ENCODE peak calls at places on chromosomes 13 and 19, in four cellular contexts. K is heart left ventricle, I is tibial nerve, P is mucosa of descending colon. L is an unnamed sample.

GRCh38 chr19:15836345-15836594 is 20.8 kb upstream of the OR10H1 start:
- DNase-seq in K (no peak), I (no peak), P (peak; percentile 48), L (no peak)

GRCh38 chr19:53969366-53969765 is 6.6 kb downstream of the CACNG8 start:
- DNase-seq in P (no peak), I (no peak), K (no peak), L (no peak)

GRCh38 chr13:50400035-50400726 is 384.9 kb downstream of the KCNRG start:
- DNase-seq in I (no peak), K (peak; percentile 54), P (no peak), L (no peak)

GRCh38 chr19:18433039-18433691 is 4.8 kb downstream of the ISYNA1 start:
- DNase-seq in K (no peak), P (no peak), I (no peak), L (peak; percentile 60)

GRCh38 chr13:39810091-39810877 is 154.8 kb downstream of the COG6 start:
- DNase-seq in K (no peak), I (no peak), P (no peak), L (no peak)

GRCh38 chr13:106610511-106610910 is 42.6 kb upstream of the ARGLU1 start:
- DNase-seq in P (no peak), I (no peak), K (no peak), L (no peak)

GRCh38 chr19:24000656-24001055 is 86.0 kb downstream of the ZNF726 start:
- DNase-seq in K (no peak), I (no peak), P (no peak), L (no peak)

GRCh38 chr19:48458016-48458415 is 2.6 kb downstream of the KCNJ14 start:
- DNase-seq in K (no peak), I (no peak), P (no peak), L (no peak)

GRCh38 chr13:42396501-42396900 is 124.5 kb downstream of the AKAP11 start:
- DNase-seq in P (no peak), K (no peak), I (no peak), L (no peak)

GRCh38 chr19:19062454-19063182 is 1.2 kb upstream of the SLC25A42 start:
- DNase-seq in I (no peak), P (no peak), K (peak; percentile 44), L (no peak)

GRCh38 chr13:70668983-70669382 is 560.7 kb upstream of the KLHL1 start:
- DNase-seq in P (no peak), I (no peak), K (no peak), L (no peak)

GRCh38 chr19:17757125-17757524 is 5.8 kb downstream of the FCHO1 start:
- DNase-seq in I (no peak), P (peak; percentile 59), K (peak; percentile 72), L (no peak)

GRCh38 chr13:23848639-23849282 is 40.4 kb downstream of the MIPEP start:
- DNase-seq in P (no peak), K (no peak), I (no peak), L (no peak)

GRCh38 chr13:85529216-85529590 is 270.0 kb downstream of the SLITRK6 start:
- DNase-seq in K (no peak), P (no peak), I (no peak), L (no peak)

GRCh38 chr19:2454962-2455409 is 1.8 kb downstream of the LMNB2 start:
- DNase-seq in K (no peak), I (no peak), P (no peak), L (no peak)

GRCh38 chr13:49502954-49503353 is 7.2 kb downstream of the PHF11 start:
- DNase-seq in K (peak; percentile 36), P (peak; percentile 15), I (no peak), L (no peak)

GRCh38 chr13:28037399-28037798 is 48.9 kb upstream of the URAD start:
- DNase-seq in P (no peak), K (no peak), I (no peak), L (no peak)

GRCh38 chr13:37651371-37651770 is 52.8 kb upstream of the POSTN start:
- DNase-seq in I (no peak), K (no peak), P (no peak), L (no peak)

GRCh38 chr19:1232652-1233360 is 5.0 kb downstream of the CBARP start:
- DNase-seq in K (peak; percentile 66), I (no peak), P (no peak), L (no peak)

GRCh38 chr19:289651-290538 is 1.3 kb downstream of the PLPP2 start:
- DNase-seq in P (peak; percentile 76), K (no peak), I (no peak), L (no peak)

GRCh38 chr19:40424637-40425449 is 949 bp downstream of the SERTAD1 start:
- DNase-seq in I (no peak), P (peak; percentile 50), K (no peak), L (no peak)

GRCh38 chr19:40596608-40597328 is 4.4 kb upstream of the LTBP4 start:
- DNase-seq in I (no peak), P (peak; percentile 29), K (peak; percentile 79), L (no peak)

GRCh38 chr19:12205296-12205695 is 42.4 kb downstream of the ZNF136 start:
- DNase-seq in I (no peak), P (no peak), K (no peak), L (no peak)

GRCh38 chr13:35293579-35293978 is 182.9 kb downstream of the MAB21L1 start:
- DNase-seq in I (no peak), K (no peak), P (no peak), L (no peak)

GRCh38 chr13:45108716-45109706 is 11.3 kb upstream of the GTF2F2 start:
- DNase-seq in K (no peak), I (no peak), P (no peak), L (peak; percentile 52)

GRCh38 chr13:24168980-24169379 is 8.5 kb downstream of the SPATA13 start:
- DNase-seq in K (no peak), I (no peak), P (no peak), L (no peak)

GRCh38 chr13:59666504-59666903 is 497.2 kb downstream of the DIAPH3 start:
- DNase-seq in I (no peak), K (no peak), P (no peak), L (peak; percentile 15)

GRCh38 chr13:40306817-40307216 is 359.6 kb downstream of the FOXO1 start:
- DNase-seq in I (no peak), P (no peak), K (no peak), L (no peak)

GRCh38 chr13:113046883-113047244 is 58.7 kb upstream of the F7 start:
- DNase-seq in P (no peak), K (peak; percentile 18), I (no peak), L (no peak)

GRCh38 chr19:14786421-14786851 is 8.1 kb upstream of the ADGRE2 start:
- DNase-seq in P (no peak), I (no peak), K (peak; percentile 38), L (peak; percentile 62)

GRCh38 chr19:32324631-32325215 is 20.7 kb upstream of the ZNF507 start:
- DNase-seq in P (no peak), I (no peak), K (no peak), L (no peak)

GRCh38 chr13:44417876-44418275 is 44.3 kb downstream of the SERP2 start:
- DNase-seq in I (no peak), K (no peak), P (no peak), L (no peak)

GRCh38 chr19:33403221-33403972 is 29.9 kb downstream of the CEBPG start:
- DNase-seq in P (peak; percentile 52), K (no peak), I (peak; percentile 7), L (no peak)

DNA sequence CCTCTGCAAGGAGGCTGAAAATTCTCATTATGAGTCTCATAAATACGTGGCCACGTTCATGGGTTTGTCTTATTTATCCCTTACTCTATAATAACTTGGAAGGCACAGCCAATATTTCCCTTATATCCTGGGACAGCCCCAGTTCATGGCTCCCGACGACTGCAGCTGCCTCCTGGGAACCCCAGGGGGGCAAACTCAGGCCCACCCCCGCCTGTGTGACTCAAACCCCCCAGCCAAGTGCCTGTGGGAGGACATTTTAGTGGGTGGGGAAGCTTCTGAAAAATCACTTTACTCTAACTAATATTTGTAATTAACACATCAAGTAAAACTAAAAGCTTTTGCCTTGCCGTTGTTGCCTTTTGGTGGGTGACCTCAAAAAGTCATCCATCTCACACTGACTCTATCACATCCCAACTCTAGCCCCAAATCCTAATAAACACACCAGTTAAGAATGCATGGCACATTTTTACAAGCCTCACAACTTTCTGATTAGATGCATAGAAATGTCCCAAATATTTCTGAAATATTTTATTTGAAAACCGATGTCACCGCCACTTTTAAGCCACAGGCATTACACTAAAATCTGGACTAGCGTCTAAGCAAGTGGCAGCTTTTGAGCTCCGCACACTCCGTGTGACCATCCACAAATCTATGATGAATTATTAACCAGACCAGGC is 14.2 kb downstream of the RASA3 start:
- DNase-seq in P (no peak), K (peak; percentile 13), I (no peak), L (no peak)
- TF ChIP-seq CTCF in P (no peak), K (no peak), I (no peak), L (no peak)

DNA sequence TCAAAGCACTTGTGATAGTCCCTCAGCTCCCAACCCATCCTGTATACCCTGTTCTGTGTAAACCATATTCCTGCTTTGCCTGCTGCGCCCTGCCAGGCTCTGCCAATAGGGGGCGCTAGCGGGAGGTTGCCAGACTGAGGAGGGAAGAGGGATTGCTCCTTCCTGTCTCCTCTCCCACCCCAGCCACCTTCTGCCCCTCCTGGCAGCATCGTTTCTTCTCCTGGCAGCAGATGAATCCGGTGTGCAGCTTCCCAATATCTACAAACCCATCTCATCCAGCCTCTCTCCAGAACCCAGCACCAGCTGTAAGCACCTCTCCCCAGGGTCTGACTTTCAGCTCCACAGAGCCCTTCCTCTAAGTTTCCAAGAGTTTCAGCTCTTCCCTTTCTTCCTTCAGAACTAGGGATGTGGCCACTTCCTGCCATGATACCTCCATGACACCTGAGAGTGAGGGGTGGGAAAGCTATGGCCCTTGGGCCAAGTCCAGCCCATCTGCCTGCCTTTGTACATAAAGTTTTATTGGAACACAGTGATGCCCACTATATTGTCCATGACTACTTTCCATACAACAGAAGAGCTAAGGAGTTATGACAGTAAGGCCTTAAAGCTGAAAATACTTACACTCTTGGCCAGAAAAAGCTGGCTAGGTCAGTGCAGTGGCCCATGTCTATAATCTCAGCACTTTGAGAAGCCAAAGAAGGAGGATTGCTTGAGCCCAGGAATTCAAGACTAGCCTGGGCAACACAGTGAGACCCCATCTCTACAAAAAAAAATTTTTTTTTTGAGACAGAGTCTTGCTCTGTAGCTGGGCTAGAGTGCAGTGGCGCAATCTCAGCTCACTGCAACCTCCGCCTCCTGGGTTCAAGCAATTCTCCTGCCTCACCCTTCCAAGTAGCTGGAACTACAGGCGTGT is 34.5 kb upstream of the ATP1A3 start:
- DNase-seq in I (no peak), P (no peak), K (peak; percentile 5), L (no peak)
- TF ChIP-seq CTCF in I (no peak), P (no peak), K (peak; percentile 28), L (peak; percentile 61)

GRCh38 chr13:75437582-75438318 is 44.2 kb downstream of the TBC1D4 start:
- DNase-seq in K (no peak), I (no peak), P (no peak), L (no peak)
- TF ChIP-seq CTCF in K (no peak), I (no peak), P (no peak), L (no peak)

GRCh38 chr19:34560229-34560628 is 78.7 kb downstream of the WTIP start:
- DNase-seq in I (no peak), K (no peak), P (no peak), L (no peak)

GRCh38 chr19:34559045-34559444 is 77.5 kb downstream of the WTIP start:
- DNase-seq in K (no peak), I (no peak), P (no peak), L (no peak)

GRCh38 chr19:34555447-34555846 is 73.9 kb downstream of the WTIP start:
- DNase-seq in P (no peak), I (no peak), K (no peak), L (no peak)

GRCh38 chr19:34556500-34556899 is 74.9 kb downstream of the WTIP start:
- DNase-seq in I (no peak), K (no peak), P (peak; percentile 45), L (no peak)
- TF ChIP-seq CTCF in I (no peak), K (peak; percentile 58), P (no peak), L (peak; percentile 3)

L was measured in GM10248.